ENCODE peak calls at places on chromosomes 5 and 9, in eight cellular contexts. P, D, G, U, A, E, O and Z are unnamed samples.

GRCh38 chr9:16867571-16868311 is 2.7 kb downstream of the BNC2 start:
- DNase-seq in P (peak), G (no peak), U (peak), D (no peak), A (no peak), E (peak), O (no peak), Z (no peak)

GRCh38 chr5:23302438-23302837 is 205.0 kb upstream of the PRDM9 start:
- DNase-seq in U (no peak), E (no peak), P (no peak), A (no peak), G (no peak), D (no peak), O (no peak), Z (no peak)

GRCh38 chr9:134340475-134341186 is 14.4 kb downstream of the RXRA start:
- DNase-seq in E (no peak), A (no peak), P (no peak), G (peak), U (no peak), O (peak), D (peak), Z (no peak)

GRCh38 chr9:93595861-93596365 is 19.5 kb downstream of the PHF2 start:
- DNase-seq in U (no peak), O (no peak), G (no peak), P (no peak), D (no peak), E (no peak), A (no peak), Z (no peak)

GRCh38 chr9:4970970-4971641 is 14.0 kb upstream of the JAK2 start:
- DNase-seq in U (no peak), P (no peak), E (no peak), D (no peak), O (no peak), A (no peak), G (no peak), Z (no peak)

GRCh38 chr9:101536938-101537337 is 3.3 kb downstream of the RNF20 start:
- DNase-seq in G (no peak), U (peak), E (peak), A (no peak), P (peak), O (no peak), D (peak), Z (no peak)

GRCh38 chr9:19404278-19405075 is 4.3 kb upstream of the ACER2 start:
- DNase-seq in U (peak), A (no peak), P (no peak), D (no peak), O (no peak), E (no peak), G (peak), Z (no peak)

GRCh38 chr5:10307206-10308148 is at the start of gene CMBL:
- DNase-seq in D (peak), G (peak), U (peak), O (peak), A (no peak), P (peak), E (peak), Z (peak)

GRCh38 chr9:124110307-124110915 is 98.8 kb downstream of the LHX2 start:
- DNase-seq in O (peak), A (no peak), G (peak), P (peak), U (peak), E (peak), D (peak), Z (peak)

GRCh38 chr9:36101916-36102741 is 34.4 kb upstream of the GLIPR2 start:
- DNase-seq in O (no peak), G (no peak), E (no peak), D (no peak), A (peak), P (peak), U (peak), Z (no peak)

GRCh38 chr9:121807918-121808278 is 156.5 kb downstream of the DAB2IP start:
- DNase-seq in O (no peak), A (no peak), U (no peak), D (no peak), G (no peak), P (no peak), E (no peak), Z (no peak)

GRCh38 chr9:121253821-121254471 is 14.0 kb upstream of the GSN start:
- DNase-seq in P (no peak), U (no peak), O (no peak), G (no peak), D (no peak), E (no peak), A (no peak), Z (no peak)

GRCh38 chr5:93995126-93995621 is 253.8 kb upstream of the POU5F2 start:
- DNase-seq in O (no peak), U (peak), E (no peak), P (peak), A (peak), D (no peak), G (no peak), Z (no peak)

GRCh38 chr5:82676663-82677062 is 398.5 kb upstream of the RPS23 start:
- DNase-seq in E (no peak), G (no peak), P (no peak), O (no peak), D (no peak), U (no peak), A (no peak), Z (no peak)

GRCh38 chr5:181223729-181224389 is 778 bp downstream of the TRIM41 start:
- DNase-seq in D (peak), P (no peak), A (no peak), O (peak), G (peak), U (no peak), E (peak), Z (no peak)

GRCh38 chr9:136615631-136616306 is 46.9 kb upstream of the EGFL7 start:
- DNase-seq in G (peak), D (no peak), E (no peak), O (no peak), A (no peak), P (no peak), U (peak), Z (no peak)

GRCh38 chr9:124478014-124478753 is 27.9 kb downstream of the ADGRD2 start:
- DNase-seq in G (no peak), P (no peak), A (no peak), U (no peak), E (peak), O (no peak), D (no peak), Z (no peak)

GRCh38 chr9:114007991-114008666 is 70.0 kb downstream of the AMBP start:
- DNase-seq in U (no peak), E (no peak), G (no peak), A (no peak), D (peak), P (no peak), O (peak), Z (peak)

GRCh38 chr5:178376906-178377582 is 144.4 kb upstream of the PHYKPL start:
- DNase-seq in P (no peak), G (no peak), A (no peak), O (no peak), D (no peak), U (no peak), E (no peak), Z (no peak)

GRCh38 chr9:96327694-96328352 is 25.8 kb upstream of the HSD17B3 start:
- DNase-seq in D (peak), E (peak), G (peak), P (peak), A (no peak), O (no peak), U (peak), Z (no peak)

GRCh38 chr9:127844821-127845359 is 9.6 kb downstream of the ENG start:
- DNase-seq in O (no peak), P (no peak), A (no peak), D (peak), G (no peak), U (no peak), E (no peak), Z (no peak)

GRCh38 chr5:164206196-164206595 is 700.8 kb downstream of the MAT2B start:
- DNase-seq in E (no peak), P (no peak), D (no peak), G (no peak), O (no peak), U (no peak), A (no peak), Z (no peak)

GRCh38 chr5:8396756-8397155 is 527.8 kb downstream of the MTRR start:
- DNase-seq in A (no peak), D (no peak), O (no peak), G (no peak), E (no peak), U (peak), P (no peak), Z (no peak)

GRCh38 chr5:127892467-127893207 is 189.4 kb downstream of the CCDC192 start:
- DNase-seq in E (no peak), P (peak), O (no peak), G (no peak), D (no peak), A (no peak), U (peak), Z (no peak)

GRCh38 chr5:54595724-54596123 is 78.2 kb downstream of the SNX18 start:
- DNase-seq in A (no peak), U (no peak), P (no peak), E (no peak), O (no peak), G (no peak), D (no peak), Z (no peak)

GRCh38 chr9:124662561-124662960 is 108.5 kb downstream of the NR6A1 start:
- DNase-seq in U (no peak), O (no peak), E (no peak), P (no peak), G (no peak), D (no peak), A (no peak), Z (no peak)

GRCh38 chr9:16425572-16425971 is 444.9 kb downstream of the BNC2 start:
- DNase-seq in D (no peak), E (no peak), G (no peak), A (peak), P (peak), U (peak), O (no peak), Z (no peak)

GRCh38 chr5:180114304-180115003 is 42.9 kb upstream of the RNF130 start:
- DNase-seq in E (no peak), U (no peak), A (no peak), D (no peak), P (no peak), G (no peak), O (no peak), Z (no peak)

GRCh38 chr5:163306421-163306820 is 131.0 kb upstream of the CCNG1 start:
- DNase-seq in U (peak), A (no peak), G (no peak), D (no peak), O (no peak), E (peak), P (peak), Z (no peak)

GRCh38 chr9:19408316-19408692 is 505 bp upstream of the ACER2 start:
- DNase-seq in O (peak), A (no peak), G (no peak), E (no peak), D (peak), P (no peak), U (no peak), Z (no peak)

GRCh38 chr5:158590936-158591863 is 508.5 kb downstream of the EBF1 start:
- DNase-seq in D (peak), G (no peak), P (peak), U (peak), E (peak), A (peak), O (peak), Z (no peak)

GRCh38 chr5:110752953-110753352 is 14.1 kb downstream of the SLC25A46 start:
- DNase-seq in O (no peak), G (no peak), A (no peak), U (no peak), E (no peak), P (no peak), D (no peak), Z (no peak)

GRCh38 chr9:132042324-132042723 is 37.3 kb downstream of the MED27 start:
- DNase-seq in O (no peak), A (peak), E (no peak), P (peak), G (no peak), U (peak), D (no peak), Z (no peak)

GRCh38 chr5:79269733-79270166 is 33.8 kb downstream of the JMY start:
- DNase-seq in U (no peak), E (no peak), A (no peak), P (no peak), G (no peak), O (no peak), D (no peak), Z (no peak)

GRCh38 chr5:80931423-80931822 is 28.7 kb upstream of the RASGRF2 start:
- DNase-seq in P (no peak), A (no peak), O (no peak), G (no peak), E (no peak), D (no peak), U (no peak), Z (no peak)

GRCh38 chr9:135857371-135857786 is 50.0 kb downstream of the CAMSAP1 start:
- DNase-seq in U (peak), E (no peak), G (no peak), D (no peak), O (no peak), P (peak), A (peak), Z (no peak)

GRCh38 chr5:78025540-78025939 is 249.4 kb upstream of the TBCA start:
- DNase-seq in U (no peak), A (no peak), G (no peak), P (no peak), E (no peak), O (no peak), D (no peak), Z (no peak)

DNA sequence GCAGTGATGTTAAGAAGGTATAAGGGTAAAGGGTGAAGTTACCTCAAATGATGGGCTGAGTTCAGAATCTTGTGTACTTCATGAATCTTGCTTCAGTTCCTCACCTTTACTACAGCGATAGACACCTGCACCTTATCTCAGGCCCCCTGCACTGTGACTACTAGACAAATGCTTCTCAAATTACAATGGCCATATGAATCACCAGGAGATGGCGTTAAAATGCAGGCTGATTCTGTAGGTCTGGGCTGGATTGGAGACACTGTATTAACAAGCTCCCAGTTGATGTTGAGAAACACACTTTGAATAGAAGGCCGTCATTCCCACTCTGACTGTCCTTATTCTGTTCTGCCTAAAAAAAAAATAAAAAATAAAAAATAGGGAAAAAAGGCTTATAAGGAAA is 29.8 kb downstream of the TARS1 start:
- DNase-seq in G (no peak), O (no peak), P (peak), D (no peak), E (peak), A (no peak), U (peak), Z (no peak)
- TF ChIP-seq CTCF in G (no peak), O (no peak), P (peak), D (no peak), E (peak), A (no peak), U (peak), Z (peak)

GRCh38 chr9:109549386-109549785 is 51.3 kb upstream of the PTPN3 start:
- DNase-seq in D (no peak), G (no peak), U (no peak), E (no peak), A (no peak), O (no peak), P (no peak), Z (no peak)
- TF ChIP-seq CTCF in D (no peak), G (no peak), U (no peak), E (no peak), A (no peak), O (no peak), P (no peak), Z (no peak)

GRCh38 chr9:104494808-104495207 is 9.3 kb upstream of the OR13F1 start:
- DNase-seq in D (no peak), U (peak), G (no peak), A (no peak), P (no peak), E (peak), O (no peak), Z (no peak)
- TF ChIP-seq CTCF in D (peak), U (peak), G (no peak), A (no peak), P (no peak), E (peak), O (no peak), Z (peak)

GRCh38 chr9:82108881-82109280 is 120.3 kb downstream of the SPATA31D1 start:
- DNase-seq in O (no peak), G (no peak), D (no peak), A (no peak), U (no peak), E (no peak), P (peak), Z (no peak)

GRCh38 chr9:82104252-82104651 is 115.7 kb downstream of the SPATA31D1 start:
- DNase-seq in A (no peak), E (no peak), P (no peak), D (no peak), G (no peak), U (no peak), O (no peak), Z (no peak)

GRCh38 chr9:82106536-82106935 is 118.0 kb downstream of the SPATA31D1 start:
- DNase-seq in D (no peak), G (no peak), P (no peak), O (no peak), U (no peak), E (no peak), A (no peak), Z (no peak)

GRCh38 chr9:82108474-82108873 is 119.9 kb downstream of the SPATA31D1 start:
- DNase-seq in G (no peak), A (no peak), P (no peak), U (no peak), D (no peak), O (no peak), E (no peak), Z (no peak)

GRCh38 chr9:82105729-82106128 is 117.2 kb downstream of the SPATA31D1 start:
- DNase-seq in U (peak), P (no peak), E (no peak), O (no peak), G (peak), A (no peak), D (no peak), Z (no peak)
- TF ChIP-seq CTCF in U (peak), P (no peak), E (no peak), O (no peak), G (no peak), A (no peak), D (no peak), Z (no peak)